ENCODE peak calls at places on chromosomes 4 and X, in four cellular contexts. K is stomach; S is heart left ventricle; D is CD8-positive, alpha-beta T cell. Z is an unnamed sample.
A peak's percentile ranks its signal among the peaks of the same experiment; 100 is the strongest.

GRCh38 chr4:8709050-8709728 is 116.6 kb downstream of the CPZ start:
- DNase-seq in K (no peak), S (no peak), D (no peak), Z (peak; percentile 18)

GRCh38 chrX:20212486-20213089 is 54.1 kb downstream of the RPS6KA3 start:
- DNase-seq in K (no peak), S (no peak), D (no peak), Z (no peak)

GRCh38 chr4:125346616-125347015 is 31.9 kb downstream of the FAT4 start:
- DNase-seq in K (no peak), S (no peak), D (no peak), Z (no peak)

GRCh38 chr4:161197912-161198311 is 965.9 kb downstream of the FSTL5 start:
- DNase-seq in K (no peak), S (no peak), D (no peak), Z (no peak)

GRCh38 chr4:189001283-189001970 is 862.2 kb downstream of the TRIML1 start:
- DNase-seq in K (no peak), S (no peak), D (no peak), Z (no peak)

GRCh38 chr4:125736057-125736456 is 421.3 kb downstream of the FAT4 start:
- DNase-seq in K (no peak), S (no peak), D (no peak), Z (no peak)

GRCh38 chrX:7574325-7574724 is 268.6 kb upstream of the VCX start:
- DNase-seq in K (no peak), S (no peak), D (no peak), Z (no peak)

GRCh38 chr4:77481856-77482255 is 123.8 kb upstream of the CXCL13 start:
- DNase-seq in K (no peak), S (no peak), D (no peak), Z (no peak)

GRCh38 chr4:6806924-6807676 is 24.6 kb downstream of the KIAA0232 start:
- DNase-seq in K (no peak), S (no peak), D (no peak), Z (no peak)

GRCh38 chr4:139851639-139852038 is 186.0 kb downstream of the MGST2 start:
- DNase-seq in K (no peak), S (no peak), D (no peak), Z (no peak)

GRCh38 chr4:125266901-125267601 is 47.7 kb upstream of the FAT4 start:
- DNase-seq in K (no peak), S (no peak), D (no peak), Z (no peak)

GRCh38 chr4:76498550-76498949 is 63.5 kb downstream of the SHROOM3 start:
- DNase-seq in K (no peak), S (no peak), D (no peak), Z (no peak)

GRCh38 chr4:51885371-51885770 is 42.4 kb downstream of the DCUN1D4 start:
- DNase-seq in K (no peak), S (no peak), D (no peak), Z (no peak)

GRCh38 chrX:96764864-96765263 is 80.2 kb downstream of the DIAPH2 start:
- DNase-seq in K (no peak), S (no peak), D (no peak), Z (no peak)

GRCh38 chrX:100975212-100975611 is 5.7 kb downstream of the ARL13A start:
- DNase-seq in K (no peak), S (no peak), D (no peak), Z (no peak)

GRCh38 chr4:168028568-168028967 is 63.8 kb upstream of the ANXA10 start:
- DNase-seq in K (peak; percentile 51), S (no peak), D (no peak), Z (no peak)

GRCh38 chrX:2967998-2968909 is 38.1 kb upstream of the ARSH start:
- DNase-seq in K (no peak), S (no peak), D (no peak), Z (no peak)

GRCh38 chr4:106809083-106809482 is 227.0 kb downstream of the DKK2 start:
- DNase-seq in K (no peak), S (no peak), D (no peak), Z (no peak)

GRCh38 chr4:125323547-125324100 is 8.9 kb downstream of the FAT4 start:
- DNase-seq in K (no peak), S (no peak), D (no peak), Z (no peak)

GRCh38 chr4:105050896-105051295 is 95.8 kb upstream of the TET2 start:
- DNase-seq in K (no peak), S (no peak), D (no peak), Z (no peak)

GRCh38 chrX:2261838-2262678 is 238.7 kb downstream of the DHRSX start:
- DNase-seq in K (no peak), S (no peak), D (no peak), Z (no peak)

GRCh38 chrX:37746268-37746931 is 33.5 kb upstream of the CYBB start:
- DNase-seq in K (no peak), S (no peak), D (no peak), Z (no peak)

GRCh38 chrX:39905475-39905889 is 192.3 kb downstream of the BCOR start:
- DNase-seq in K (no peak), S (no peak), D (no peak), Z (no peak)

GRCh38 chr4:30717208-30718020 is 2.8 kb upstream of the PCDH7 start:
- DNase-seq in K (peak; percentile 38), S (peak; percentile 65), D (no peak), Z (peak; percentile 51)

GRCh38 chrX:10326578-10326977 is 169.8 kb downstream of the CLCN4 start:
- DNase-seq in K (no peak), S (no peak), D (no peak), Z (no peak)

GRCh38 chrX:48458711-48459110 is 11.3 kb downstream of the SLC38A5 start:
- DNase-seq in K (peak; percentile 35), S (peak; percentile 68), D (no peak), Z (no peak)

GRCh38 chr4:7000421-7001176 is 42.6 kb upstream of the TADA2B start:
- DNase-seq in K (no peak), S (no peak), D (no peak), Z (no peak)

GRCh38 chrX:153992180-153992579 is 19.6 kb downstream of the TMEM187 start:
- DNase-seq in K (no peak), S (no peak), D (no peak), Z (no peak)

GRCh38 chrX:40062525-40063193 is 35.1 kb downstream of the BCOR start:
- DNase-seq in K (no peak), S (no peak), D (no peak), Z (no peak)

GRCh38 chr4:151204925-151205524 is 71.9 kb upstream of the PRSS48 start:
- DNase-seq in K (no peak), S (no peak), D (no peak), Z (no peak)

GRCh38 chrX:15675490-15675921 is 10.9 kb upstream of the CLTRN start:
- DNase-seq in K (peak; percentile 89), S (peak; percentile 85), D (peak; percentile 64), Z (peak; percentile 88)

GRCh38 chr4:82898322-82899243 is 2.0 kb upstream of the THAP9 start:
- DNase-seq in K (peak; percentile 41), S (no peak), D (no peak), Z (no peak)

GRCh38 chr4:40238700-40239548 is 42.1 kb downstream of the RHOH start:
- DNase-seq in K (no peak), S (no peak), D (peak; percentile 63), Z (no peak)

DNA sequence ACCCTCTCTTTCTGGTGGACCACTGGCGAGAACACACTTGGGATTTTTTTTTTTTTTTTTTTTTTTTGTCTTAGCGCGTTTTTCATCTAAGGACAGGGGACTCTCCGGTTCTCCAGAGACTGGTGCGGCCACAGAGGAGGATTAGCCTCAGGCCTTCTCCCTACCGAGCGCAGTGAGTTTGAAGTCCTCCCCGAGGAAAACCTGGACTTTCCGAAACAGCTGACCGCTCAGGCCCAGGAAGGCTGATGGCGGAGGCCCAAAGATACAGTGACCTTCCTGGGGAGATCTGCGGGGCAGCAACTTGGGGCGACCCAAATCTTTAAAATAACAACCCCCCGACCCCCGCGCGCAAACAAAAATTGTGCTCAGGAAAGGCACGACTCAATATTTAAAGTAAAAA is 9.2 kb downstream of the NKX3-2 start:
- DNase-seq in K (no peak), S (no peak), D (no peak), Z (no peak)
- H3K4me1 ChIP-seq in K (peaks cover 6% of the 10 kb centered on the region), S (peaks cover 4% of the 10 kb centered on the region), D (peaks cover 13% of the 10 kb centered on the region), Z (peaks cover 17% of the 10 kb centered on the region)

GRCh38 chr4:37981844-37982720 is 21.9 kb downstream of the PTTG2 start:
- DNase-seq in K (no peak), S (no peak), D (no peak), Z (no peak)

GRCh38 chr4:37983951-37984350 is 23.8 kb downstream of the PTTG2 start:
- DNase-seq in K (no peak), S (no peak), D (no peak), Z (no peak)

GRCh38 chr4:37988670-37989069 is 28.5 kb downstream of the PTTG2 start:
- DNase-seq in K (no peak), S (no peak), D (no peak), Z (no peak)

GRCh38 chr4:37982736-37983135 is 22.5 kb downstream of the PTTG2 start:
- DNase-seq in K (no peak), S (no peak), D (no peak), Z (no peak)

DNA sequence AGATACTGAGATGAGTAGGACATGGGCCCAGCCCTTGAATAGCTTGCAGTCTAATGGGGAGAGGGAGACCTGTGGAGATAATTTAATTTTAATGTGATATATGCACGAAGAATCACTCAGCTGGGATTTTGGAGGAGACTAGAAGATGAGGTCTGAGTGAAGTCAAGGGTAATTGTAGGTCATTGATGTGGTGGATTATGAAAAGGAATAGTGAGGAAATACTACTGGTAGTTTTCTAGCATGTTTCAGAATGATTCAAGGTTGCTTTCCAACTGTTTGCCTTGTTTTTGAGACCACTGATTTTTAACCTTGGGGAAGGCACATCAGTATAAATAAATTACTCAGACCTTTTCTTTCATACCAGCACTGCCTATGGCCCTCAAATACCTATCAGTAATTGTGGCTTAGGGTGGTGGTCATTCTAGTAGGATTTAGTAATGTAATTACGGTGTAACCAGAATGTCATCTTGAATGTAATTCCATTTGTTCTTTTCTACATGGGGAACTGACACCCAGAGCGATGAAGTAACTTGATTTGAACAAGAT is 25.6 kb downstream of the PTTG2 start:
- DNase-seq in K (no peak), S (no peak), D (no peak), Z (no peak)
- H3K27ac ChIP-seq in K (no peak overlapping the region), S (no peak overlapping the region), D (no peak overlapping the region), Z (no peak overlapping the region)

GRCh38 chr4:184351560-184352451 is 122.5 kb downstream of the IRF2 start:
- DNase-seq in K (no peak), S (no peak), D (no peak), Z (no peak)
- H3K4me1 ChIP-seq in K (peaks cover 41% of the 10 kb centered on the region), S (peaks cover 13% of the 10 kb centered on the region), D (peaks cover 13% of the 10 kb centered on the region), Z (peaks cover 48% of the 10 kb centered on the region)

DNA sequence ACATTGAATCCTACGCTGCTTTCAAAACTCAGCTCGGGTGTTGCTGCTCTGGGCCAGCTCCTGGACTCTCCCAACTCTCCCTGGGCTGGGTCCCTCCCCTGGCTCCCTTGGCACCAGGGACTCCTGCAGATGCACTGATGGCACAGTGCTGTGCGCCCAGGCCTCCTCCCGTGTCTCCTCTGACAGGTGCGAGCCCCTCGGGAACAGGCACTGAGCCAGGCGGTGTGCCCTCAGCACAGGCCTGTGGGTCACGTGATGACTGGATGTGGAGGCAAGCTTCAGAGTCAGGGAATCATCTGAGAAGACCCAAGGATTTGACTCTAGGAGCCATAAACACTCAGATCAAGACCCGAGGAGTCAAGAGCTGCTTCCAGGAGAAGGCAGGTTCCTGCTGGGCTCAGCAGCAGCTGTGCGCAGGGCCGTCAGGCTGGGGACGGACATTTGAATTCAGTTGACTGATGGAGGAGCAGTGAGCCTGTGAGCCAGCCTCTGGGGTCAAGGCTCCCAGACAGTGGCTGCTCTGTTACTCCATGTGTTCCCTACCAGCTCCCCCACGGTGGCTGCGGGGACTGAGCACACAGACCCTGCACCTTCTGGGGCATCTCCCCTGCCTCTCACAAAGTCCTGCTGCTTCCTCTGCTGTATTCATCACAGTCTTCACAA is 33.0 kb downstream of the NAT8L start:
- DNase-seq in K (peak; percentile 17), S (peak; percentile 52), D (no peak), Z (no peak)
- H3K27ac ChIP-seq in K (no peak overlapping the region), S (no peak overlapping the region), D (no peak overlapping the region), Z (no peak overlapping the region)